ENCODE peak calls at places on chromosome 18, in nine cellular contexts. B is kidney epithelial cell, R is neural progenitor cell, F is spleen, J is heart left ventricle, C is lower lobe of right lung, P is BE2C, Q is tibial nerve, S is Panc1. U is an unnamed sample.

GRCh38 chr18:58761970-58762780 is 90.9 kb downstream of the MALT1 start:
- DNase-seq in B (no peak), R (no peak), F (peak; percentile 77), J (no peak), C (no peak), P (no peak), Q (no peak), S (no peak), U (no peak)

GRCh38 chr18:29147944-29148343 is 971.0 kb upstream of the CDH2 start:
- DNase-seq in B (no peak), R (peak; percentile 7), F (no peak), J (no peak), C (no peak), P (peak; percentile 19), Q (no peak), S (no peak), U (no peak)

GRCh38 chr18:12857215-12857924 is 26.7 kb downstream of the PTPN2 start:
- DNase-seq in B (no peak), R (no peak), F (no peak), J (no peak), C (no peak), P (no peak), Q (no peak), S (no peak), U (no peak)

GRCh38 chr18:13548944-13549878 is 177.1 kb downstream of the FAM210A start:
- DNase-seq in B (no peak), R (no peak), F (no peak), J (no peak), C (no peak), P (no peak), Q (no peak), S (no peak), U (no peak)

GRCh38 chr18:12990128-12990485 is 1.1 kb upstream of the CEP192 start:
- DNase-seq in B (no peak), R (no peak), F (no peak), J (no peak), C (no peak), P (no peak), Q (no peak), S (no peak), U (no peak)

GRCh38 chr18:12304351-12305210 is 3.5 kb upstream of the TUBB6 start:
- DNase-seq in B (no peak), R (no peak), F (no peak), J (no peak), C (peak; percentile 61), P (no peak), Q (no peak), S (no peak), U (no peak)

GRCh38 chr18:57030417-57030816 is 116.5 kb upstream of the BOD1L2 start:
- DNase-seq in B (no peak), R (no peak), F (no peak), J (no peak), C (no peak), P (no peak), Q (no peak), S (no peak), U (no peak)

GRCh38 chr18:59822612-59823275 is 77.1 kb upstream of the PMAIP1 start:
- DNase-seq in B (no peak), R (no peak), F (no peak), J (no peak), C (no peak), P (no peak), Q (no peak), S (no peak), U (no peak)

GRCh38 chr18:72672364-72673151 is 128.4 kb upstream of the CBLN2 start:
- DNase-seq in B (no peak), R (peak; percentile 49), F (no peak), J (no peak), C (no peak), P (peak; percentile 5), Q (no peak), S (no peak), U (no peak)

GRCh38 chr18:35641916-35642315 is 60.4 kb downstream of the GALNT1 start:
- DNase-seq in B (no peak), R (no peak), F (no peak), J (no peak), C (no peak), P (no peak), Q (no peak), S (no peak), U (no peak)

GRCh38 chr18:48840491-48840877 is 110.3 kb downstream of the SMAD7 start:
- DNase-seq in B (no peak), R (no peak), F (peak; percentile 41), J (no peak), C (peak; percentile 5), P (peak; percentile 53), Q (no peak), S (no peak), U (no peak)

GRCh38 chr18:6728318-6728717 is 1.2 kb upstream of the ARHGAP28 start:
- DNase-seq in B (no peak), R (no peak), F (no peak), J (no peak), C (no peak), P (no peak), Q (no peak), S (no peak), U (no peak)

GRCh38 chr18:49061906-49062831 is 111.4 kb upstream of the SMAD7 start:
- DNase-seq in B (no peak), R (no peak), F (no peak), J (no peak), C (no peak), P (peak; percentile 65), Q (no peak), S (no peak), U (no peak)

GRCh38 chr18:54224379-54225014 is at the start of gene MBD2:
- DNase-seq in B (peak; percentile 53), R (peak; percentile 99), F (peak; percentile 99), J (peak; percentile 94), C (peak; percentile 98), P (peak; percentile 90), Q (peak; percentile 84), S (peak; percentile 61), U (peak; percentile 65)

GRCh38 chr18:70181015-70181414 is 24.5 kb downstream of the RTTN start:
- DNase-seq in B (peak; percentile 69), R (no peak), F (no peak), J (no peak), C (no peak), P (no peak), Q (no peak), S (no peak), U (peak; percentile 23)

GRCh38 chr18:26133652-26134051 is at the start of gene PSMA8:
- DNase-seq in B (no peak), R (peak; percentile 17), F (peak; percentile 86), J (peak; percentile 12), C (no peak), P (no peak), Q (no peak), S (no peak), U (no peak)

GRCh38 chr18:23545247-23545789 is 41.0 kb downstream of the NPC1 start:
- DNase-seq in B (no peak), R (no peak), F (no peak), J (no peak), C (no peak), P (no peak), Q (no peak), S (no peak), U (no peak)

GRCh38 chr18:22368066-22368465 is 49.6 kb downstream of the CTAGE1 start:
- DNase-seq in B (no peak), R (no peak), F (no peak), J (no peak), C (no peak), P (no peak), Q (no peak), S (no peak), U (no peak)

GRCh38 chr18:22363867-22364463 is 53.8 kb downstream of the CTAGE1 start:
- DNase-seq in B (no peak), R (no peak), F (no peak), J (no peak), C (no peak), P (no peak), Q (no peak), S (no peak), U (no peak)
- TF ChIP-seq CTCF in B (peak; percentile 28), R (peak; percentile 16), F (peak; percentile 21), J (peak; percentile 37), C (peak; percentile 21), P (peak; percentile 35), Q (no peak), S (no peak), U (peak; percentile 16)

GRCh38 chr18:46554406-46554805 is 102.6 kb downstream of the LOXHD1 start:
- DNase-seq in B (no peak), R (no peak), F (no peak), J (no peak), C (no peak), P (no peak), Q (no peak), S (no peak), U (no peak)
- H3K27me3 ChIP-seq in B (no peaks in the 10 kb centered on the region), R (no peaks in the 10 kb centered on the region), F (no peaks in the 10 kb centered on the region), J (no peaks in the 10 kb centered on the region), C (no peaks in the 10 kb centered on the region), P (no peaks in the 10 kb centered on the region), Q (no peaks in the 10 kb centered on the region), S (no peaks in the 10 kb centered on the region), U (no peaks in the 10 kb centered on the region)

DNA sequence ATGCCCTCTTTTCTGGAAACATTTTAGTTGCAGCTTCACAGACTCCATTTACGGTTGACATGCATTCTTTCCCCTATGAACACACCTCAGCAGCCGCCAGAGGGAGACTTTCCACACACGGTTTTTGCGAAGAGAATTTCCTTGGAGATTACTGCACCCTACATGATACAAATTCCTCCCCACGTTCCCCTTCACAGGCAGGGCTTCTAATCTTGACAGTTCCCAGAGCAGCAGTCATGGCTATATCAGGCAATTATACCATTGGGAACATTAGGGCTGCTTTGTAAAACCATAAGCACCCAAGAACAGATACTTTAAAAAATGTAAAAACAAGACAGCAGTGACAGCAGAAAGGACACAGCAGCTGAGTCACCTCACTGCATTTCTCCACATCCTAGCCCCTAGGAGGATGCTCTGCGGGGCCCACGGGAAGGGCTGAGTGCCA is 253.8 kb downstream of the TGIF1 start:
- DNase-seq in B (no peak), R (peak; percentile 81), F (no peak), J (peak; percentile 60), C (peak; percentile 65), P (peak; percentile 21), Q (peak; percentile 23), S (peak; percentile 45), U (no peak)
- TF ChIP-seq CTCF in B (peak; percentile 85), R (peak; percentile 82), F (peak; percentile 68), J (peak; percentile 61), C (peak; percentile 62), P (peak; percentile 63), Q (peak; percentile 54), S (peak; percentile 90), U (peak; percentile 83)

GRCh38 chr18:4358618-4359017 is 96.5 kb downstream of the DLGAP1 start:
- DNase-seq in B (no peak), R (peak; percentile 44), F (no peak), J (no peak), C (no peak), P (no peak), Q (no peak), S (no peak), U (no peak)

GRCh38 chr18:4356929-4357328 is 98.2 kb downstream of the DLGAP1 start:
- DNase-seq in B (no peak), R (no peak), F (no peak), J (no peak), C (no peak), P (no peak), Q (no peak), S (no peak), U (no peak)

DNA sequence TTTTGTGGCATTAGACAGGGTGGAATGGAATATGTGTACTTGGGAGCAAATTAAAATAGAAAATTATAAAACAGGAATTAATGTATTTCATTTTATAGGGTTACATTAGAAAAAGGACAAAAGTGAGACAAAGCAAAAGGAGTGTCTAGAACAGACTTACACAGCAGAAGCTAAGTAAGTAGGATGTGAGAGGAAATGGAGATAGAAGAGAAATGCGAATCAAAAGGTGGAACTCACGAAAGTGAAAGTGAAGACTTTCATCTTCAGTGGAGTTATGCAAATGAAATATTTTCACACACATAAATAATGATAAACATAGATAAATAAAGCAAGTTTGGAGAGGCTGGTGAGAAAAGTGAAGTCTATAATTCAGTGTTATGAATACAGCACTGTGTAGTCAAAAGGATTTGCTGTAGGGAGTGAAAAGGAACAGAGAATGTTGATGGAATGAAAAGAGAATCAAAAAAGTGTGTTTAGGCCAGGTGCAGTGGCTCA is 94.8 kb downstream of the DLGAP1 start:
- DNase-seq in B (no peak), R (no peak), F (no peak), J (no peak), C (no peak), P (no peak), Q (no peak), S (no peak), U (no peak)
- H3K27me3 ChIP-seq in B (no peaks in the 10 kb centered on the region), R (no peaks in the 10 kb centered on the region), F (no peaks in the 10 kb centered on the region), J (no peaks in the 10 kb centered on the region), C (no peaks in the 10 kb centered on the region), P (no peaks in the 10 kb centered on the region), Q (no peaks in the 10 kb centered on the region), S (no peaks in the 10 kb centered on the region), U (no peaks in the 10 kb centered on the region)

U was measured in BJ.